ENCODE peak calls at places on chromosomes 3 and 15, in five cellular contexts. One of them, this sample, is unnamed.

GRCh38 chr3:10725067-10725466 is 91.0 kb upstream of the SLC6A11 start:
- DNase-seq in body of pancreas: no peak
- DNase-seq in suprapubic skin: no peak
- DNase-seq in astrocyte of the spinal cord: no peak
- DNase-seq in lower leg skin: no peak
- DNase-seq in this sample: no peak

GRCh38 chr3:45509038-45509767 is 85.3 kb upstream of the LIMD1 start:
- DNase-seq in lower leg skin: no peak
- DNase-seq in body of pancreas: no peak
- DNase-seq in suprapubic skin: no peak
- DNase-seq in astrocyte of the spinal cord: peak
- DNase-seq in this sample: no peak

GRCh38 chr3:195526492-195526891 is 16.6 kb downstream of the PPP1R2 start:
- DNase-seq in astrocyte of the spinal cord: no peak
- DNase-seq in suprapubic skin: no peak
- DNase-seq in lower leg skin: no peak
- DNase-seq in body of pancreas: no peak
- DNase-seq in this sample: no peak

GRCh38 chr3:189455009-189455408 is 176.2 kb upstream of the TP63 start:
- DNase-seq in lower leg skin: no peak
- DNase-seq in body of pancreas: no peak
- DNase-seq in astrocyte of the spinal cord: no peak
- DNase-seq in suprapubic skin: no peak
- DNase-seq in this sample: no peak

GRCh38 chr3:81352867-81353266 is 408.6 kb downstream of the GBE1 start:
- DNase-seq in suprapubic skin: no peak
- DNase-seq in astrocyte of the spinal cord: peak
- DNase-seq in body of pancreas: no peak
- DNase-seq in lower leg skin: no peak
- DNase-seq in this sample: peak

GRCh38 chr3:53630547-53630946 is 136.1 kb downstream of the CACNA1D start:
- DNase-seq in suprapubic skin: no peak
- DNase-seq in body of pancreas: no peak
- DNase-seq in lower leg skin: no peak
- DNase-seq in astrocyte of the spinal cord: no peak
- DNase-seq in this sample: no peak

GRCh38 chr15:98163319-98164030 is 203.0 kb downstream of the ARRDC4 start:
- DNase-seq in lower leg skin: no peak
- DNase-seq in astrocyte of the spinal cord: no peak
- DNase-seq in body of pancreas: no peak
- DNase-seq in suprapubic skin: no peak
- DNase-seq in this sample: no peak

GRCh38 chr15:28977377-28978010 is 91.7 kb downstream of the APBA2 start:
- DNase-seq in suprapubic skin: no peak
- DNase-seq in astrocyte of the spinal cord: peak
- DNase-seq in body of pancreas: peak
- DNase-seq in lower leg skin: peak
- DNase-seq in this sample: no peak

GRCh38 chr3:143786229-143787199 is 61.8 kb downstream of the SLC9A9 start:
- DNase-seq in suprapubic skin: no peak
- DNase-seq in astrocyte of the spinal cord: peak
- DNase-seq in body of pancreas: peak
- DNase-seq in lower leg skin: no peak
- DNase-seq in this sample: no peak

GRCh38 chr3:124318014-124318413 is 326.1 kb upstream of the ROPN1 start:
- DNase-seq in astrocyte of the spinal cord: no peak
- DNase-seq in body of pancreas: peak
- DNase-seq in suprapubic skin: no peak
- DNase-seq in lower leg skin: no peak
- DNase-seq in this sample: no peak

GRCh38 chr3:95312650-95313049 is 1249.8 kb downstream of the NSUN3 start:
- DNase-seq in astrocyte of the spinal cord: no peak
- DNase-seq in body of pancreas: no peak
- DNase-seq in suprapubic skin: no peak
- DNase-seq in lower leg skin: no peak
- DNase-seq in this sample: no peak

GRCh38 chr15:50059883-50060282 is 59.1 kb downstream of the ATP8B4 start:
- DNase-seq in astrocyte of the spinal cord: no peak
- DNase-seq in lower leg skin: no peak
- DNase-seq in body of pancreas: no peak
- DNase-seq in suprapubic skin: no peak
- DNase-seq in this sample: no peak

GRCh38 chr3:47870702-47871255 is 67.8 kb downstream of the DHX30 start:
- DNase-seq in suprapubic skin: no peak
- DNase-seq in astrocyte of the spinal cord: no peak
- DNase-seq in lower leg skin: peak
- DNase-seq in body of pancreas: no peak
- DNase-seq in this sample: no peak

GRCh38 chr15:42036112-42036905 is 15.5 kb upstream of the PLA2G4E start:
- DNase-seq in astrocyte of the spinal cord: no peak
- DNase-seq in lower leg skin: peak
- DNase-seq in suprapubic skin: no peak
- DNase-seq in body of pancreas: no peak
- DNase-seq in this sample: no peak

GRCh38 chr15:31434418-31435255 is 108.0 kb downstream of the KLF13 start:
- DNase-seq in body of pancreas: peak
- DNase-seq in astrocyte of the spinal cord: peak
- DNase-seq in lower leg skin: peak
- DNase-seq in suprapubic skin: peak
- DNase-seq in this sample: peak

DNA sequence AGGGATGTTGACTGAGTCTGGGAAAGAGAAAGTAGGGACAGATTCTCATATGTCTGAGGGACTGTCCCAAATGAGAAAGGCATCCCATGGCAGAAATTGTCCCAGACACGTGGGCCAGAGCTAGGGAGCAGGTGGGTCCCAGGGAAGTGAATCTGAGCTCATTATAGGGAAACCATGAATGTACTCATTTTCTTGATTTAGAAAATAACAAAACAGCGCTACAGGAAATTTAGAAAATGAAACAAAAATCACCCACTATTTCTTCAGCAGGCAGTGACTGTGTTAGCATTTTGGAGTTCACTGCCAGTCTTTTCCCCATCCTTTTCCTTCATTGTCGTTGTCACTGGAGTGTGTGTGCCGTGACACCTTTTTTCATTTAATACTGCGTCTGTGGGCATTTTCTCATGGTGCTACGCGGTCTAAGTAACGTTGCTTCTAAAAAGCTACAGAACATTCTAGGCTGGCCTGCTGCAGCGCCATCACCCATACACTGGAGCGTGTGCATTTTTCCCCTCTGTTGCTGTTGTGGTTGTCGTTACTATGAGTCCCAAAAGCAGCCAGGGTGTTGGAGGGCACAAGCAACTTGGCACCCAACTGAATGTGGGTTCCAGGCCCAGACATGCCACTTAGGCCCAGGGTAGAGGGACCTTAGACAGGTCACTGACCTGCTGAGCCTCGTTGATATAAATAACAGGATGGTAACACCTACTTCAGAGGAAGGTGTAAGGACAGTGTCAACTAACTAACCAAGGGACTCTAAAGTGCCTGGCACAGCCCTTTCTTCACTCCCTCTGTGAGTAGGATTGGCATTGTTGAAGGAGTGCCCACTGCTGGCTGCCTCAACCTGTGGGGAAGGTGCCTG is 3.2 kb downstream of the CSK start:
- DNase-seq in suprapubic skin: no peak
- DNase-seq in body of pancreas: no peak
- DNase-seq in lower leg skin: no peak
- DNase-seq in astrocyte of the spinal cord: no peak
- DNase-seq in this sample: peak
- TF ChIP-seq CTCF in suprapubic skin: no peak
- TF ChIP-seq CTCF in body of pancreas: no peak
- TF ChIP-seq CTCF in lower leg skin: no peak
- TF ChIP-seq CTCF in astrocyte of the spinal cord: no peak
- TF ChIP-seq CTCF in this sample: no peak

GRCh38 chr3:111069974-111070751 is 1.5 kb upstream of the NECTIN3 start:
- DNase-seq in suprapubic skin: no peak
- DNase-seq in lower leg skin: peak
- DNase-seq in astrocyte of the spinal cord: peak
- DNase-seq in body of pancreas: peak
- DNase-seq in this sample: no peak
- H3K4me3 ChIP-seq in suprapubic skin: peak
- H3K4me3 ChIP-seq in lower leg skin: peak
- H3K4me3 ChIP-seq in astrocyte of the spinal cord: peak
- H3K4me3 ChIP-seq in body of pancreas: peak
- H3K4me3 ChIP-seq in this sample: no peak

GRCh38 chr15:63041982-63042878 is at the start of gene TPM1:
- DNase-seq in lower leg skin: peak
- DNase-seq in body of pancreas: peak
- DNase-seq in suprapubic skin: peak
- DNase-seq in astrocyte of the spinal cord: peak
- DNase-seq in this sample: no peak
- TF ChIP-seq CTCF in lower leg skin: no peak
- TF ChIP-seq CTCF in body of pancreas: no peak
- TF ChIP-seq CTCF in suprapubic skin: no peak
- TF ChIP-seq CTCF in astrocyte of the spinal cord: peak
- TF ChIP-seq CTCF in this sample: no peak

DNA sequence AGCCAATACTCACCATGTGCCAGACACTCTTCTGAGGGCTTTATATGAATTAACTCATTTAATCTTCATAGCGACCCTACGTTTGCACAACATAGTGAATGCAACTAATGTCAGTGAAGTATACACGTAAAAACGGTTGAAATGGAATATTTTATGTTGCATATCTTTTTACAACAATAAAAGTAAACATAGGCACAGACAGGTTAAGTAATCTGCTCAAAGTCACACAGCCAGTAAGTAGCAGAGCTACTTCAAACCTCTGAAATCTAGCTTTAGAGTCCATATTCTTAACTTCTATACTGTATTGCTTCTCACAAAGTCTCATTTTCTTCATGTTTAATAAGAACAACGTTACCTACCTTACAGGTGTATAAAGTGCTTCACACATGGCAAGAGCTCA is 1.6 kb downstream of the SEC11A start:
- DNase-seq in body of pancreas: no peak
- DNase-seq in suprapubic skin: no peak
- DNase-seq in lower leg skin: no peak
- DNase-seq in astrocyte of the spinal cord: no peak
- DNase-seq in this sample: no peak
- H3K4me3 ChIP-seq in body of pancreas: no peak
- H3K4me3 ChIP-seq in suprapubic skin: peak
- H3K4me3 ChIP-seq in lower leg skin: no peak
- H3K4me3 ChIP-seq in astrocyte of the spinal cord: peak
- H3K4me3 ChIP-seq in this sample: peak

GRCh38 chr15:83657549-83657948 is 3.6 kb downstream of the ADAMTSL3 start:
- DNase-seq in body of pancreas: no peak
- DNase-seq in astrocyte of the spinal cord: no peak
- DNase-seq in suprapubic skin: no peak
- DNase-seq in lower leg skin: no peak
- DNase-seq in this sample: peak
- TF ChIP-seq CTCF in body of pancreas: no peak
- TF ChIP-seq CTCF in astrocyte of the spinal cord: no peak
- TF ChIP-seq CTCF in suprapubic skin: no peak
- TF ChIP-seq CTCF in lower leg skin: no peak
- TF ChIP-seq CTCF in this sample: peak

GRCh38 chr15:92822216-92823144 is 77.6 kb upstream of the CHD2 start:
- DNase-seq in suprapubic skin: no peak
- DNase-seq in body of pancreas: no peak
- DNase-seq in astrocyte of the spinal cord: no peak
- DNase-seq in lower leg skin: peak
- DNase-seq in this sample: no peak
- H3K4me3 ChIP-seq in suprapubic skin: no peak
- H3K4me3 ChIP-seq in body of pancreas: no peak
- H3K4me3 ChIP-seq in astrocyte of the spinal cord: no peak
- H3K4me3 ChIP-seq in lower leg skin: no peak
- H3K4me3 ChIP-seq in this sample: no peak

GRCh38 chr3:41502461-41502860 is 303.2 kb downstream of the CTNNB1 start:
- DNase-seq in suprapubic skin: no peak
- DNase-seq in lower leg skin: no peak
- DNase-seq in body of pancreas: no peak
- DNase-seq in astrocyte of the spinal cord: no peak
- DNase-seq in this sample: no peak

GRCh38 chr3:41507336-41508062 is 308.2 kb downstream of the CTNNB1 start:
- DNase-seq in suprapubic skin: no peak
- DNase-seq in lower leg skin: no peak
- DNase-seq in body of pancreas: no peak
- DNase-seq in astrocyte of the spinal cord: peak
- DNase-seq in this sample: peak

GRCh38 chr3:41503998-41504623 is 304.8 kb downstream of the CTNNB1 start:
- DNase-seq in body of pancreas: no peak
- DNase-seq in astrocyte of the spinal cord: no peak
- DNase-seq in lower leg skin: no peak
- DNase-seq in suprapubic skin: no peak
- DNase-seq in this sample: peak

GRCh38 chr3:41508063-41508696 is 308.9 kb downstream of the CTNNB1 start:
- DNase-seq in astrocyte of the spinal cord: peak
- DNase-seq in suprapubic skin: no peak
- DNase-seq in body of pancreas: no peak
- DNase-seq in lower leg skin: no peak
- DNase-seq in this sample: no peak
- TF ChIP-seq CTCF in astrocyte of the spinal cord: peak
- TF ChIP-seq CTCF in suprapubic skin: no peak
- TF ChIP-seq CTCF in body of pancreas: no peak
- TF ChIP-seq CTCF in lower leg skin: no peak
- TF ChIP-seq CTCF in this sample: no peak

GRCh38 chr15:77002954-77003912 is 8.3 kb downstream of the PSTPIP1 start:
- DNase-seq in suprapubic skin: no peak
- DNase-seq in body of pancreas: no peak
- DNase-seq in astrocyte of the spinal cord: no peak
- DNase-seq in lower leg skin: no peak
- DNase-seq in this sample: peak
- H3K4me3 ChIP-seq in suprapubic skin: no peak
- H3K4me3 ChIP-seq in body of pancreas: no peak
- H3K4me3 ChIP-seq in astrocyte of the spinal cord: no peak
- H3K4me3 ChIP-seq in lower leg skin: no peak
- H3K4me3 ChIP-seq in this sample: no peak

DNA sequence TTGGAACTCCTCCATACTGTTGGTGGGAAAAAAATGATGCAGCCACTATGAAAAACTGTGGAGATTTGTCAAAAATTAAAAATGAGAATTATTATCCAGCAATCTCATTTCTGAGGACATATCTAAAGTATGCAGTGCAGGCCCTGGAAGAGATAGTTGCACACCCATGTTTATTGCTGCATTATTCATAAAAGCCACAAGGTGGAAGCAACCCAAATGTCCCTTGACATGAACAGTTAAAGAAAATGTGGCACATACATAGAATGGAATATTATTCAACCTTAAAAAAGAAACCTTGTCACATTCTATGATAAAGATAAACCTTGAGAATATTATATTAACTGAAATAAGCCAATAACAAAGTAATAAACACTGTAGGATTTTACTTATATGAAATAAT is 80.9 kb upstream of the ARHGEF26 start:
- DNase-seq in astrocyte of the spinal cord: no peak
- DNase-seq in lower leg skin: no peak
- DNase-seq in body of pancreas: no peak
- DNase-seq in suprapubic skin: no peak
- DNase-seq in this sample: peak
- TF ChIP-seq CTCF in astrocyte of the spinal cord: peak
- TF ChIP-seq CTCF in lower leg skin: no peak
- TF ChIP-seq CTCF in body of pancreas: peak
- TF ChIP-seq CTCF in suprapubic skin: peak
- TF ChIP-seq CTCF in this sample: peak

This sample was measured in GM12865.